ENCODE peak calls at places on chromosomes 12 and 14, in seven cellular contexts. One of them, this sample, is unnamed.

GRCh38 chr12:69633061-69633460 is 22.4 kb upstream of the LRRC10 start:
- DNase-seq in transverse colon: no peak
- DNase-seq in ovary: no peak
- DNase-seq in H1: no peak
- DNase-seq in uterus: no peak
- DNase-seq in sigmoid colon: no peak
- DNase-seq in gastrocnemius medialis: no peak
- DNase-seq in this sample: no peak

GRCh38 chr12:3743803-3744202 is 9.1 kb downstream of the CRACR2A start:
- DNase-seq in transverse colon: no peak
- DNase-seq in ovary: no peak
- DNase-seq in H1: no peak
- DNase-seq in uterus: no peak
- DNase-seq in sigmoid colon: no peak
- DNase-seq in gastrocnemius medialis: no peak
- DNase-seq in this sample: no peak

GRCh38 chr12:132689227-132689626 is 1.8 kb downstream of the PXMP2 start:
- DNase-seq in transverse colon: peak
- DNase-seq in ovary: no peak
- DNase-seq in H1: no peak
- DNase-seq in uterus: no peak
- DNase-seq in sigmoid colon: no peak
- DNase-seq in gastrocnemius medialis: no peak
- DNase-seq in this sample: peak

GRCh38 chr12:25089738-25090137 is 105.2 kb downstream of the DNAI7 start:
- DNase-seq in transverse colon: no peak
- DNase-seq in ovary: no peak
- DNase-seq in H1: no peak
- DNase-seq in uterus: no peak
- DNase-seq in sigmoid colon: no peak
- DNase-seq in gastrocnemius medialis: no peak
- DNase-seq in this sample: peak

GRCh38 chr14:89139404-89140247 is 277.4 kb downstream of the FOXN3 start:
- DNase-seq in transverse colon: no peak
- DNase-seq in ovary: no peak
- DNase-seq in H1: no peak
- DNase-seq in uterus: no peak
- DNase-seq in sigmoid colon: no peak
- DNase-seq in gastrocnemius medialis: no peak
- DNase-seq in this sample: no peak

GRCh38 chr14:20782280-20782890 is 1.3 kb downstream of the RNASE6 start:
- DNase-seq in transverse colon: no peak
- DNase-seq in ovary: no peak
- DNase-seq in H1: no peak
- DNase-seq in uterus: no peak
- DNase-seq in sigmoid colon: no peak
- DNase-seq in gastrocnemius medialis: no peak
- DNase-seq in this sample: peak

GRCh38 chr14:81147140-81147897 is 73.4 kb downstream of the GTF2A1 start:
- DNase-seq in transverse colon: no peak
- DNase-seq in ovary: no peak
- DNase-seq in H1: no peak
- DNase-seq in uterus: no peak
- DNase-seq in sigmoid colon: no peak
- DNase-seq in gastrocnemius medialis: no peak
- DNase-seq in this sample: no peak

GRCh38 chr12:131547560-131547959 is 163.3 kb upstream of the SFSWAP start:
- DNase-seq in transverse colon: no peak
- DNase-seq in ovary: no peak
- DNase-seq in H1: no peak
- DNase-seq in uterus: no peak
- DNase-seq in sigmoid colon: no peak
- DNase-seq in gastrocnemius medialis: no peak
- DNase-seq in this sample: no peak

GRCh38 chr12:49716546-49716945 is 9.3 kb upstream of the FMNL3 start:
- DNase-seq in transverse colon: no peak
- DNase-seq in ovary: no peak
- DNase-seq in H1: no peak
- DNase-seq in uterus: no peak
- DNase-seq in sigmoid colon: no peak
- DNase-seq in gastrocnemius medialis: no peak
- DNase-seq in this sample: no peak

GRCh38 chr14:52268191-52269061 is 928 bp downstream of the PTGDR start:
- DNase-seq in transverse colon: no peak
- DNase-seq in ovary: no peak
- DNase-seq in H1: no peak
- DNase-seq in uterus: no peak
- DNase-seq in sigmoid colon: no peak
- DNase-seq in gastrocnemius medialis: no peak
- DNase-seq in this sample: no peak

GRCh38 chr14:81103443-81103842 is 117.3 kb downstream of the GTF2A1 start:
- DNase-seq in transverse colon: no peak
- DNase-seq in ovary: no peak
- DNase-seq in H1: no peak
- DNase-seq in uterus: no peak
- DNase-seq in sigmoid colon: no peak
- DNase-seq in gastrocnemius medialis: no peak
- DNase-seq in this sample: no peak

GRCh38 chr12:10612954-10613333 is 465 bp downstream of the MAGOHB start:
- DNase-seq in transverse colon: no peak
- DNase-seq in ovary: no peak
- DNase-seq in H1: no peak
- DNase-seq in uterus: no peak
- DNase-seq in sigmoid colon: no peak
- DNase-seq in gastrocnemius medialis: no peak
- DNase-seq in this sample: no peak

GRCh38 chr14:104212206-104213095 is 74.1 kb downstream of the KIF26A start:
- DNase-seq in transverse colon: no peak
- DNase-seq in ovary: peak
- DNase-seq in H1: no peak
- DNase-seq in uterus: no peak
- DNase-seq in sigmoid colon: no peak
- DNase-seq in gastrocnemius medialis: no peak
- DNase-seq in this sample: no peak

GRCh38 chr12:91577586-91578539 is 395.2 kb upstream of the DCN start:
- DNase-seq in transverse colon: no peak
- DNase-seq in ovary: no peak
- DNase-seq in H1: no peak
- DNase-seq in uterus: no peak
- DNase-seq in sigmoid colon: no peak
- DNase-seq in gastrocnemius medialis: no peak
- DNase-seq in this sample: no peak
- H3K4me3 ChIP-seq in transverse colon: no peak
- H3K4me3 ChIP-seq in ovary: no peak
- H3K4me3 ChIP-seq in H1: no peak
- H3K4me3 ChIP-seq in uterus: no peak
- H3K4me3 ChIP-seq in sigmoid colon: no peak
- H3K4me3 ChIP-seq in gastrocnemius medialis: peak
- H3K4me3 ChIP-seq in this sample: no peak

GRCh38 chr12:56333679-56334489 is at the start of gene PAN2:
- DNase-seq in transverse colon: peak
- DNase-seq in ovary: peak
- DNase-seq in H1: peak
- DNase-seq in uterus: peak
- DNase-seq in sigmoid colon: peak
- DNase-seq in gastrocnemius medialis: peak
- DNase-seq in this sample: peak
- TF ChIP-seq POLR2A in transverse colon: peak
- TF ChIP-seq POLR2A in ovary: peak
- TF ChIP-seq POLR2A in H1: peak
- TF ChIP-seq POLR2A in uterus: peak
- TF ChIP-seq POLR2A in sigmoid colon: peak
- TF ChIP-seq POLR2A in gastrocnemius medialis: peak
- TF ChIP-seq POLR2A in this sample: peak

GRCh38 chr12:103725398-103725797 is 115.6 kb downstream of the NT5DC3 start:
- DNase-seq in transverse colon: no peak
- DNase-seq in ovary: no peak
- DNase-seq in H1: no peak
- DNase-seq in uterus: no peak
- DNase-seq in sigmoid colon: no peak
- DNase-seq in gastrocnemius medialis: no peak
- DNase-seq in this sample: no peak
- H3K4me3 ChIP-seq in transverse colon: no peak
- H3K4me3 ChIP-seq in ovary: no peak
- H3K4me3 ChIP-seq in H1: no peak
- H3K4me3 ChIP-seq in uterus: no peak
- H3K4me3 ChIP-seq in sigmoid colon: no peak
- H3K4me3 ChIP-seq in gastrocnemius medialis: no peak
- H3K4me3 ChIP-seq in this sample: no peak

GRCh38 chr14:31568151-31568550 is 6.9 kb downstream of the NUBPL start:
- DNase-seq in transverse colon: no peak
- DNase-seq in ovary: no peak
- DNase-seq in H1: no peak
- DNase-seq in uterus: no peak
- DNase-seq in sigmoid colon: no peak
- DNase-seq in gastrocnemius medialis: no peak
- DNase-seq in this sample: no peak
- TF ChIP-seq POLR2A in transverse colon: no peak
- TF ChIP-seq POLR2A in ovary: no peak
- TF ChIP-seq POLR2A in H1: no peak
- TF ChIP-seq POLR2A in uterus: no peak
- TF ChIP-seq POLR2A in sigmoid colon: no peak
- TF ChIP-seq POLR2A in gastrocnemius medialis: no peak
- TF ChIP-seq POLR2A in this sample: no peak

DNA sequence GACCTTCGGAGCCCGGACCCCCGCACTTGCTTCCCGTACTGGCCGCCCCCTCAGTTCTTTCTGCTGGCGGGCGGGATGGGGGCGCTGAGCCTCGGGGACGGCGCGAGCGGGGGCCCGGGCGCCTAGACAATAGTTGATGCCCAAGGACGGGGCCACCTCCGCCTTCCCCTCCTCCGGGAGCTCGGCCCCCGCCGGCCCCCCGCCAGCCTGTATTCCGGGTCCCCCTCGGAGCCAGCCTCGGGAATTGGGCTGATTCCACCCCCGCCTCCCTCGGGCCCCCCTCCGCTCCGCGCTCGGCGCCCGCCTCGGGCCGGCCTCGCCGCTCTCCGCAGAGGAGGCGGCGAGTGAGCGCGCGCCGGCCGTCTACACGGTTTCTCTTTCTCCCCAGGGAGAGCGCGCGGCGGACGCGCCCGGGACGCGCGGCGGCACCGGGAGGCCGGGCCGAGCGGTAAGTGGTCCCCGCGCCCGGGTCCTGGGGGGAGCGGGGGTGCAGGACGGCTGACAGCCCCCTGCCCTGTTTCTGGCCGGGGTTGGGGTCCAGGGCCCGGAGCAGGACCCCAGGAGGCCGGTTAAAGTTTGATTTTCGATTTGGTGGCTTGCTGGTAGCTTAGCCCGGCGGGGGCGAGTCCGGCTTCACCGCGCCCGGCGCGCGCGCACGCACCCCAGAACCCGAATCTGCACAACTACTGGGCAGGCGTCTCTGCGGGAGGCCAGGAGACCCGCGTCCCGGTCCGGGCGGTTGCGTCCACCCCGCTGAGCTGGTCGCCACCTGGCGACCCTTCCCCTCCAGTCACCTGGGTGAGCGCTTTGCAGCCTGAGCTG is 413.7 kb downstream of the PCNX1 start:
- DNase-seq in transverse colon: peak
- DNase-seq in ovary: peak
- DNase-seq in H1: no peak
- DNase-seq in uterus: peak
- DNase-seq in sigmoid colon: peak
- DNase-seq in gastrocnemius medialis: peak
- DNase-seq in this sample: peak
- H3K4me3 ChIP-seq in transverse colon: peak
- H3K4me3 ChIP-seq in ovary: peak
- H3K4me3 ChIP-seq in H1: peak
- H3K4me3 ChIP-seq in uterus: peak
- H3K4me3 ChIP-seq in sigmoid colon: peak
- H3K4me3 ChIP-seq in gastrocnemius medialis: peak
- H3K4me3 ChIP-seq in this sample: peak

GRCh38 chr14:24081739-24082204 is 10.4 kb downstream of the CPNE6 start:
- DNase-seq in transverse colon: no peak
- DNase-seq in ovary: no peak
- DNase-seq in H1: no peak
- DNase-seq in uterus: no peak
- DNase-seq in sigmoid colon: no peak
- DNase-seq in gastrocnemius medialis: no peak
- DNase-seq in this sample: no peak

GRCh38 chr14:24080888-24081738 is 9.8 kb downstream of the CPNE6 start:
- DNase-seq in transverse colon: peak
- DNase-seq in ovary: peak
- DNase-seq in H1: no peak
- DNase-seq in uterus: peak
- DNase-seq in sigmoid colon: no peak
- DNase-seq in gastrocnemius medialis: no peak
- DNase-seq in this sample: peak

GRCh38 chr14:24084439-24084838 is 9.7 kb upstream of the PCK2 start:
- DNase-seq in transverse colon: no peak
- DNase-seq in ovary: no peak
- DNase-seq in H1: no peak
- DNase-seq in uterus: no peak
- DNase-seq in sigmoid colon: no peak
- DNase-seq in gastrocnemius medialis: no peak
- DNase-seq in this sample: no peak

GRCh38 chr14:24083462-24083861 is 10.6 kb upstream of the PCK2 start:
- DNase-seq in transverse colon: no peak
- DNase-seq in ovary: no peak
- DNase-seq in H1: no peak
- DNase-seq in uterus: no peak
- DNase-seq in sigmoid colon: no peak
- DNase-seq in gastrocnemius medialis: no peak
- DNase-seq in this sample: no peak

DNA sequence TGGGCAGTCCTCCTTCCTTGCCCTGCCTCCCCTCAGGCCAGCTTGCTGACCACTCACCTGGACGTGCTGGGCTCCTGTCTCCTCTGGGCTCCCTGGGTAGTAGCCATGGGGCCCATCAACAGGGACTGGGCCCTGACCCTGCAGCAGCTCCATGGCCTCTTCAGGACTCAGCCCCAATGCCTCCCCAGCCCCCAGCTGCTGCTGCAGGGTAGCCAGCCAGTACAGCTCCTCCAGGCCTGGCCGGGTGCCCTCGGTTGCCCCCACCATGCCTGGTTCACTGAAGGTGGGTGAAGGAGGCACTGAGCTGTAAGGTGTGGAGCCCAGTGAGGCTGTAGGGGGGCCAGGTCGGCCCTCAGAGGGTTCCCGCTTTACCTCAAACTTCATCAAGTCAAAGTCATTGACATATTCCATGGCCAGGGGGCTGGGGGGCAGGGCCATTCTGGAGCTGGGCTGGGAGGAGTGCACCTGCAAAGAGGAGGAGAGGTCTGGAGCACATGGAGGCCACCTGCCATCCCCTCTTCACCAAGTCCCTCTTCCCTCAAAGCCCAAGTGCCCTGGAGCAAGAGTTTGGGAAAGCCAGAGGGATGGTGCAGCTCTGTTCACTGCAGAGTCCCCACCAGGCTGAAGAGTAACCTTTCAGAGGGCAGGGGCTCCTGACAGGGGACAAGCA is 11.2 kb downstream of the CPNE6 start:
- DNase-seq in transverse colon: no peak
- DNase-seq in ovary: no peak
- DNase-seq in H1: no peak
- DNase-seq in uterus: no peak
- DNase-seq in sigmoid colon: no peak
- DNase-seq in gastrocnemius medialis: no peak
- DNase-seq in this sample: no peak
- TF ChIP-seq POLR2A in transverse colon: no peak
- TF ChIP-seq POLR2A in ovary: no peak
- TF ChIP-seq POLR2A in H1: no peak
- TF ChIP-seq POLR2A in uterus: no peak
- TF ChIP-seq POLR2A in sigmoid colon: no peak
- TF ChIP-seq POLR2A in gastrocnemius medialis: no peak
- TF ChIP-seq POLR2A in this sample: no peak

GRCh38 chr14:106790189-106791036 is 1264.0 kb downstream of the TMEM121 start:
- DNase-seq in transverse colon: peak
- DNase-seq in ovary: peak
- DNase-seq in H1: no peak
- DNase-seq in uterus: no peak
- DNase-seq in sigmoid colon: no peak
- DNase-seq in gastrocnemius medialis: no peak
- DNase-seq in this sample: peak
- H3K4me3 ChIP-seq in transverse colon: no peak
- H3K4me3 ChIP-seq in ovary: no peak
- H3K4me3 ChIP-seq in H1: no peak
- H3K4me3 ChIP-seq in uterus: no peak
- H3K4me3 ChIP-seq in sigmoid colon: no peak
- H3K4me3 ChIP-seq in gastrocnemius medialis: no peak
- H3K4me3 ChIP-seq in this sample: no peak

This sample was measured in body of pancreas.